ENCODE peak calls at places on chromosomes 1 and 21, in six cellular contexts. One of them, this sample, is unnamed.

GRCh38 chr1:119549719-119550141 is 42.7 kb downstream of the HSD3B1 start:
- DNase-seq in GM12891: no peak
- DNase-seq in cerebellar cortex: peak
- DNase-seq in NCI-H2029 treated with DMSO at 0.1 percent for 48 hours: peak
- DNase-seq in GM20000: peak
- DNase-seq in ELR: peak
- DNase-seq in this sample: peak

GRCh38 chr1:24021403-24022266 is 41.5 kb upstream of the SRSF10 start:
- DNase-seq in NCI-H2029 treated with DMSO at 0.1 percent for 48 hours: no peak
- DNase-seq in ELR: no peak
- DNase-seq in cerebellar cortex: peak
- DNase-seq in GM20000: no peak
- DNase-seq in GM12891: no peak
- DNase-seq in this sample: no peak

GRCh38 chr1:53495608-53496345 is 36.6 kb downstream of the DMRTB1 start:
- DNase-seq in GM20000: no peak
- DNase-seq in ELR: peak
- DNase-seq in GM12891: no peak
- DNase-seq in NCI-H2029 treated with DMSO at 0.1 percent for 48 hours: no peak
- DNase-seq in cerebellar cortex: no peak
- DNase-seq in this sample: no peak

GRCh38 chr1:233613252-233614172 is at the start of gene KCNK1:
- DNase-seq in GM20000: peak
- DNase-seq in NCI-H2029 treated with DMSO at 0.1 percent for 48 hours: peak
- DNase-seq in ELR: peak
- DNase-seq in cerebellar cortex: peak
- DNase-seq in GM12891: no peak
- DNase-seq in this sample: no peak

GRCh38 chr21:35002879-35003722 is 46.0 kb downstream of the RUNX1 start:
- DNase-seq in GM12891: no peak
- DNase-seq in ELR: peak
- DNase-seq in GM20000: no peak
- DNase-seq in NCI-H2029 treated with DMSO at 0.1 percent for 48 hours: no peak
- DNase-seq in cerebellar cortex: no peak
- DNase-seq in this sample: no peak

GRCh38 chr1:78092686-78093085 is 46.9 kb downstream of the GIPC2 start:
- DNase-seq in cerebellar cortex: no peak
- DNase-seq in GM20000: no peak
- DNase-seq in NCI-H2029 treated with DMSO at 0.1 percent for 48 hours: no peak
- DNase-seq in GM12891: no peak
- DNase-seq in ELR: peak
- DNase-seq in this sample: no peak

GRCh38 chr21:24076179-24076578 is 1531.1 kb downstream of the MRPL39 start:
- DNase-seq in ELR: peak
- DNase-seq in cerebellar cortex: no peak
- DNase-seq in GM20000: no peak
- DNase-seq in GM12891: no peak
- DNase-seq in NCI-H2029 treated with DMSO at 0.1 percent for 48 hours: no peak
- DNase-seq in this sample: no peak

GRCh38 chr1:233367057-233367759 is 39.7 kb downstream of the MAP3K21 start:
- DNase-seq in GM20000: no peak
- DNase-seq in NCI-H2029 treated with DMSO at 0.1 percent for 48 hours: no peak
- DNase-seq in ELR: no peak
- DNase-seq in GM12891: no peak
- DNase-seq in cerebellar cortex: no peak
- DNase-seq in this sample: peak

GRCh38 chr1:111463029-111463683 is 10.6 kb upstream of the C1orf162 start:
- DNase-seq in GM20000: no peak
- DNase-seq in NCI-H2029 treated with DMSO at 0.1 percent for 48 hours: no peak
- DNase-seq in cerebellar cortex: no peak
- DNase-seq in ELR: peak
- DNase-seq in GM12891: no peak
- DNase-seq in this sample: no peak

GRCh38 chr1:116511459-116512019 is 59.3 kb downstream of the CD58 start:
- DNase-seq in ELR: no peak
- DNase-seq in cerebellar cortex: no peak
- DNase-seq in GM12891: no peak
- DNase-seq in GM20000: no peak
- DNase-seq in NCI-H2029 treated with DMSO at 0.1 percent for 48 hours: no peak
- DNase-seq in this sample: no peak

GRCh38 chr21:33748903-33749302 is 106.6 kb downstream of the ITSN1 start:
- DNase-seq in cerebellar cortex: no peak
- DNase-seq in NCI-H2029 treated with DMSO at 0.1 percent for 48 hours: no peak
- DNase-seq in ELR: no peak
- DNase-seq in GM12891: no peak
- DNase-seq in GM20000: no peak
- DNase-seq in this sample: no peak

GRCh38 chr1:248924696-248925532 is 18.9 kb downstream of the PGBD2 start:
- DNase-seq in cerebellar cortex: peak
- DNase-seq in GM12891: no peak
- DNase-seq in GM20000: peak
- DNase-seq in NCI-H2029 treated with DMSO at 0.1 percent for 48 hours: no peak
- DNase-seq in ELR: peak
- DNase-seq in this sample: no peak

GRCh38 chr1:192810253-192810880 is 1.5 kb downstream of the RGS2 start:
- DNase-seq in GM12891: no peak
- DNase-seq in GM20000: peak
- DNase-seq in ELR: no peak
- DNase-seq in cerebellar cortex: peak
- DNase-seq in NCI-H2029 treated with DMSO at 0.1 percent for 48 hours: no peak
- DNase-seq in this sample: no peak